ENCODE peak calls at places on chromosomes 2 and 18, in five cellular contexts. W is MCF 10A, T is colonic mucosa, C is GM12864, P is osteoblast. R is an unnamed sample.

GRCh38 chr2:126658316-126658909 is 2.5 kb downstream of the GYPC start:
- DNase-seq in P (no peak), T (no peak), W (no peak), C (no peak), R (no peak)

GRCh38 chr2:196453613-196454047 is 185.9 kb upstream of the CCDC150 start:
- DNase-seq in C (peak), T (peak), W (peak), P (peak), R (no peak)

GRCh38 chr2:183010112-183010511 is 28.1 kb downstream of the NCKAP1 start:
- DNase-seq in W (peak), C (no peak), T (no peak), P (peak), R (no peak)

GRCh38 chr2:227479865-227480475 is 8.0 kb downstream of the AGFG1 start:
- DNase-seq in W (peak), T (no peak), P (no peak), C (no peak), R (no peak)

GRCh38 chr2:28546242-28546641 is 50.4 kb downstream of the PLB1 start:
- DNase-seq in P (peak), W (no peak), T (no peak), C (no peak), R (no peak)

GRCh38 chr2:46062637-46063412 is 234.4 kb upstream of the EPAS1 start:
- DNase-seq in T (peak), W (peak), P (peak), C (peak), R (peak)

GRCh38 chr18:48547456-48548403 is 8.9 kb downstream of the CTIF start:
- DNase-seq in W (peak), C (no peak), T (no peak), P (peak), R (no peak)

GRCh38 chr18:6731197-6731596 is 1.7 kb downstream of the ARHGAP28 start:
- DNase-seq in T (no peak), C (no peak), W (peak), P (peak), R (no peak)

GRCh38 chr2:99636432-99637034 is 146.7 kb upstream of the REV1 start:
- DNase-seq in P (no peak), T (peak), W (no peak), C (no peak), R (no peak)

GRCh38 chr2:28155627-28156026 is 237.0 kb upstream of the FOSL2 start:
- DNase-seq in C (no peak), T (no peak), W (peak), P (no peak), R (no peak)

GRCh38 chr2:117776888-117777287 is 37.6 kb upstream of the DDX18 start:
- DNase-seq in T (no peak), W (no peak), C (no peak), P (peak), R (no peak)

GRCh38 chr18:36446059-36446458 is 148.5 kb downstream of the FHOD3 start:
- DNase-seq in T (no peak), C (no peak), W (peak), P (no peak), R (no peak)

GRCh38 chr18:51195086-51195601 is 2.3 kb downstream of the MEX3C start:
- DNase-seq in P (no peak), W (peak), C (no peak), T (no peak), R (no peak)

GRCh38 chr2:43218221-43218549 is 8.2 kb downstream of the ZFP36L2 start:
- DNase-seq in P (peak), W (no peak), T (no peak), C (no peak), R (no peak)

GRCh38 chr2:215881582-215881981 is 131.8 kb downstream of the MREG start:
- DNase-seq in T (no peak), P (peak), C (no peak), W (no peak), R (no peak)

GRCh38 chr2:63676135-63676534 is 87.4 kb downstream of the MDH1 start:
- DNase-seq in W (no peak), P (no peak), C (no peak), T (no peak), R (no peak)

GRCh38 chr2:10680214-10680613 is 9.6 kb downstream of the NOL10 start:
- DNase-seq in P (no peak), C (no peak), W (no peak), T (no peak), R (no peak)

GRCh38 chr2:10680957-10681356 is 8.8 kb downstream of the NOL10 start:
- DNase-seq in W (no peak), P (no peak), C (no peak), T (no peak), R (no peak)

GRCh38 chr2:10675126-10675525 is 14.6 kb downstream of the NOL10 start:
- DNase-seq in W (no peak), C (no peak), T (no peak), P (no peak), R (no peak)

DNA sequence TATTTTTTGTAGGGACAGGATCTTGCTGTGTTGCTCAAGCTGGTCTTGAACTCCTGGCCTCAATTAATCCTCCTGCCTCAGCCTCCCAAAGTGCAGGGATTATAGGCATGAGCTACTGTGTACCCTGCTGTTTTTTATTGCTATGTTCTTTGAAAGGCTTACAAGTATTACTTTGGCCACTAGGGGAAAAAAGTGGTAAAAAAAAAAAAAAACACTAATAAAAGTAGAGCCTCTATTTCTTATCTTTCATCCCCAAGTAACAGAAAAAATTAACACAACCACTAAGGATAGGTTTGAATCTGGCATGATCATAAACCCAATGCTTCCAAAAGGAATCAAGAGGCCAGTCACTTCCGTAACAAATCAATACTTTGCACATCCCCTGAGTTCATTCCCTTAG is 11.6 kb downstream of the NOL10 start:
- DNase-seq in P (peak), C (no peak), W (no peak), T (no peak), R (no peak)
- TF ChIP-seq CTCF in P (peak), C (peak), W (peak), T (peak), R (no peak)

GRCh38 chr2:174749793-174750192 is 14.5 kb downstream of the CHRNA1 start:
- DNase-seq in T (no peak), W (no peak), P (no peak), C (no peak), R (no peak)

GRCh38 chr2:174752403-174753037 is 11.8 kb downstream of the CHRNA1 start:
- DNase-seq in P (no peak), W (no peak), T (no peak), C (peak), R (no peak)

GRCh38 chr2:174753038-174753633 is 11.1 kb downstream of the CHRNA1 start:
- DNase-seq in T (no peak), W (no peak), P (peak), C (peak), R (no peak)

GRCh38 chr2:174748948-174749347 is 15.3 kb downstream of the CHRNA1 start:
- DNase-seq in T (peak), P (peak), W (peak), C (no peak), R (peak)

DNA sequence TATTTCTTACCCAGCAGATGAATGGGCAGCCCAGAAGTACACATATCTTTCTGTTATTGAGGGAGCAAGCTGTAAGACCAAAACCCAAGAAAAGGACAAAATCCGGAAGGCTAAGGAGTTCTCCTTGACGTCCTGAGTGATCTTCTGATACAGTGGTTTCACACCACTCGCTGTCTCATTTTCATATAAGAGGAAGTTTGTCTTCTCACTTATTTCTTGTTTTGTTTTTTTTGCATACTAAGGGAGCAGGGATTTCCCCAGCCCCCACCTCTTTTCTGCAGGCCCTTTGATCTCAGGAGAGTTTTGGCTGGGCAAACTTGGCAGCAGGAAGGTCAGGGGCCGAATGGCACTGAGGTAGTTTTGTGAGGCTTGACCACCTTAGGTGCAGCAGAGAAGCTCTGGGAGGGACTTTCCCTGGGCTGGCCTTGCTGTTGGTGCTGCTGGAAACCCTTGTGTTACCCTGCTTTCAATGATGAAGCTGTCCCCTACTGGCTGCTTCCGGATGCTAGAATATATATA is 13.3 kb downstream of the CHRNA1 start:
- DNase-seq in P (no peak), T (no peak), C (peak), W (no peak), R (peak)
- TF ChIP-seq CTCF in P (no peak), T (no peak), C (peak), W (no peak), R (no peak)

DNA sequence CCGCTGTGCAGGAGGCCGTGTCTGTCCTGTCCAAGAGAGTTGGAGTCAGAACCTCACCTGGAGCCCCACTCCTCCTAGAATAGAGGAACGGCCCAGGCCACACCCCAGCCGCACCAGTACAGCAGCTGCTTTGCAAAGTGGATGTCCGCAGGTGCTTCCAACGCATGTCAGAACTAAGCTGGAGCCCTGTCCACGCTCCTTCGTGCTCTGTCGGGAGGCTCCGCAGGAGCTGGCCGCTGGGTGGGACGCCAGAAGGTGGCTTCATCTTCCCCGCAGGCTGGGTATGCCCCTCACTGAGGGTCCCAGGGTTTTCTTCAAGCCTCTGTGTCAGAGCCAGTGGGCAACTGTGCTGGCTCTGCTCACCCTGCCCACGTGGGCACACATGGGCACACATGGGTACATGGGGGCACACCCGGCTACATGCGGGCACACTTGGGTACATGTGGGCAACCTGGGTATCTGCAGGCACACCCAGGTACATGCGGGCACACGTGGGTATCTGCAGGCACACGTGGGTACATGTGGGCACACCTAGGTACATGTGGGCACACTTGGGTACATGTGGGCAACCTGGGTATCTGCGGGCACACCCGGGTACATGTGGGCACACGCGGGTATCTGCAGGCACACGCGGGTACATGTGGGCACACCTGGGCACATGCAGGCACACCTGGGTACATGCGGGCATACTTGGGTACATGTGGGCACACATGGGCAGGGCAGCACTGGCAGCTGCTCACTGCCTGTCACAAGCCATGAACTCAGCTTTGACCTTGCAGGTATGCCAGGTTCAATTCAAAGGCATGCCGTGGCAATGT is 67.1 kb upstream of the CTDP1 start:
- DNase-seq in W (no peak), T (no peak), P (peak), C (no peak), R (no peak)
- TF ChIP-seq CTCF in W (no peak), T (no peak), P (no peak), C (no peak), R (no peak)

DNA sequence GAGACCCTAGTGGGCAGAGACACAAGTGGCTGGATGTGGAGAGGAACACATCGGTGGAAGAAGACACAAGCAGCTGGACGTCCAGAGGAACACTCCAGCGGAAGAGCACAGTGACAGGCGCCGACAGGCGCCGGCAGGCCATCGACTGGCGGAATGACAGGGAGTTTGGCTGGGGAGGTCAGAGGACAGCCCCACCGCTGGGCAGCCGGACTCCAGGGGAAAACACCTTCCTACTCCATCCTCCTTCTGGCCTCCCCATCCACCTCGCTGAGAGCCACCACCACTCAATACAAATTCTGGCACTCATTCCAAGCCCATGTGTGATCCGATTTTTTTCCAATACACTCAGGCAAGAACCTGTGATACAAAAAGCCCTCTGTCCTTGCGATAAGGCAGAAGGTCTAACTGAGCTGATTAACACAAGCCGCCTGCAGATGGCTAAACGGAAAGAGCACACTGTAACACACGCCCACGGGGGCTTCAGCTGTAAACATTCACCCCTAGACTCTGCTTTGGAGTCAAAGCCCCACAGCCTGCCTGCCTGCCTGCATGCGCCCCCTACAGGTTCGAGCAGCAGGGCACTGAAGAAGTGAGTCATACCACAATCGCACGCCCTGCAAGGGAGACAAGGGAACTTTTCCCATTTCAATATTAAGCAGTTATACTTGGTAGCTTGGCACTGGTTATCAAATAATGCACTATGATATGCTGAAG is 50.2 kb upstream of the LRP1B start:
- DNase-seq in T (no peak), P (no peak), C (no peak), W (peak), R (no peak)
- TF ChIP-seq CTCF in T (no peak), P (no peak), C (peak), W (peak), R (no peak)